ENCODE peak calls at places on chromosomes 11 and 22, in eight cellular contexts. D, C, T, M, E, A, N and Z are unnamed samples.

GRCh38 chr11:38683484-38683883 is 2085.4 kb upstream of the RAG2 start:
- DNase-seq in T (no peak), D (no peak), A (no peak), C (no peak), M (no peak), E (no peak), N (no peak), Z (no peak)

GRCh38 chr11:65414776-65415498 is 7.7 kb upstream of the NEAT1 start:
- DNase-seq in N (no peak), M (no peak), D (no peak), T (no peak), A (no peak), C (peak; percentile 18), E (no peak), Z (peak; percentile 2)

GRCh38 chr11:107928046-107928766 is at the start of gene RAB39A:
- DNase-seq in D (peak; percentile 51), A (peak; percentile 95), T (peak; percentile 95), C (peak; percentile 28), N (peak; percentile 94), E (peak; percentile 85), M (peak; percentile 91), Z (peak; percentile 76)

GRCh38 chr11:36041988-36042606 is 98.2 kb downstream of the LDLRAD3 start:
- DNase-seq in A (no peak), C (no peak), D (no peak), E (no peak), N (no peak), M (no peak), T (no peak), Z (peak; percentile 10)

GRCh38 chr11:107719557-107720304 is 7.9 kb upstream of the SLN start:
- DNase-seq in T (no peak), A (no peak), N (no peak), M (no peak), C (no peak), D (no peak), E (no peak), Z (peak; percentile 43)

GRCh38 chr22:45602824-45603301 is 68.8 kb upstream of the ATXN10 start:
- DNase-seq in N (no peak), T (peak; percentile 45), E (no peak), A (no peak), D (no peak), M (no peak), C (no peak), Z (no peak)

GRCh38 chr22:24775769-24776492 is 1.4 kb upstream of the PIWIL3 start:
- DNase-seq in D (no peak), M (no peak), T (no peak), C (no peak), E (no peak), A (no peak), N (no peak), Z (peak; percentile 7)

GRCh38 chr11:87453531-87454089 is 415.9 kb downstream of the TMEM135 start:
- DNase-seq in E (no peak), C (no peak), N (no peak), T (no peak), D (no peak), A (no peak), M (no peak), Z (no peak)

GRCh38 chr11:74035264-74035663 is 26.4 kb upstream of the UCP3 start:
- DNase-seq in D (peak; percentile 10), T (no peak), C (no peak), M (no peak), A (no peak), N (no peak), E (no peak), Z (peak; percentile 86)

GRCh38 chr11:125464266-125464662 is 31.8 kb downstream of the FEZ1 start:
- DNase-seq in E (no peak), M (no peak), C (no peak), N (no peak), T (no peak), D (no peak), A (no peak), Z (peak; percentile 55)

GRCh38 chr22:47392729-47393128 is 630.3 kb downstream of the TBC1D22A start:
- DNase-seq in T (no peak), A (no peak), E (no peak), M (no peak), C (no peak), D (no peak), N (no peak), Z (no peak)

GRCh38 chr11:128865490-128865889 is 1.6 kb downstream of the KCNJ1 start:
- DNase-seq in T (no peak), A (no peak), N (no peak), D (no peak), E (no peak), C (no peak), M (no peak), Z (peak; percentile 68)

GRCh38 chr11:33936745-33937612 is 45.1 kb upstream of the LMO2 start:
- DNase-seq in C (peak; percentile 52), E (no peak), A (no peak), T (peak; percentile 80), N (no peak), M (peak; percentile 15), D (no peak), Z (peak; percentile 63)

GRCh38 chr22:23153994-23154393 is 8.7 kb downstream of the RAB36 start:
- DNase-seq in C (no peak), T (no peak), D (no peak), A (no peak), M (no peak), N (no peak), E (no peak), Z (no peak)

GRCh38 chr22:34416321-34416900 is 496.1 kb upstream of the LARGE1 start:
- DNase-seq in T (no peak), N (no peak), E (no peak), D (no peak), A (no peak), C (no peak), M (no peak), Z (no peak)

GRCh38 chr11:10382518-10382917 is 72.5 kb upstream of the AMPD3 start:
- DNase-seq in A (no peak), E (no peak), C (no peak), M (no peak), T (no peak), D (no peak), N (no peak), Z (no peak)

GRCh38 chr22:35797411-35797810 is 79.7 kb downstream of the APOL5 start:
- DNase-seq in N (no peak), A (no peak), C (no peak), T (no peak), M (no peak), D (no peak), E (no peak), Z (no peak)

GRCh38 chr11:69295995-69296889 is 2.3 kb downstream of the MYEOV start:
- DNase-seq in T (peak; percentile 63), E (peak; percentile 43), D (peak; percentile 36), C (no peak), M (no peak), A (no peak), N (peak; percentile 47), Z (peak; percentile 71)

GRCh38 chr22:45689195-45689594 is 17.6 kb downstream of the ATXN10 start:
- DNase-seq in D (no peak), T (no peak), C (no peak), E (no peak), N (no peak), A (no peak), M (no peak), Z (no peak)

DNA sequence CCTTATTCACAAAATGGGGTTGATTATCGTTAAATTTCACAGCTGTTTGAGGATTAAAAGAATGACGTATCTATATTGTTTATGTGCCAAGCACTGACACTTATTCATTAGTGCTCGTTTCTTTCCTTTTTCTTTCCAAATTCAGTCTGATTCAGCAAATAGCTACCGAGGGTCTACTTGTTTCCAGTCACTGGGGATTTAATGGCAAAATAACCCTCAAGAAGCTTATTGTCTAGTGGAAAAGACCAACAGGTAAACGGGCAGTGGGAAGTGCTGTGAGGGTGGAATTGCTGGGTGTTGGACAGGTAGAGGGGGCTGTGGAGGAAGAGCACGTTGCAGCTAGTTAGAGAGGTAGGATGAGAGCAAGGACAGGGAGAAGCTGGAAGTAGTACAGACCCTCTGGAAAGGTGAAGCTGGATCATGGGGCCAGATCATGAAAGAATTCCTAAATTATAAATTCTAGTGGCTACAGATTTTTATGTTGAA is 48.3 kb upstream of the BIRC3 start:
- DNase-seq in M (no peak), C (no peak), N (no peak), D (no peak), T (no peak), A (no peak), E (no peak), Z (no peak)
- TF ChIP-seq CTCF in M (no peak), C (no peak), N (no peak), D (no peak), T (no peak), A (no peak), E (no peak), Z (no peak)

GRCh38 chr22:38261478-38261803 is 11.4 kb downstream of the TMEM184B start:
- DNase-seq in E (no peak), T (no peak), M (no peak), N (no peak), D (no peak), A (no peak), C (no peak), Z (no peak)
- H3K4me3 ChIP-seq in E (no peak overlapping the region), T (no peak overlapping the region), M (no peak overlapping the region), N (no peak overlapping the region), D (no peak overlapping the region), A (no peak overlapping the region), C (no peak overlapping the region), Z (no peak overlapping the region)

GRCh38 chr11:134272381-134273316 is 3.5 kb upstream of the GLB1L3 start:
- DNase-seq in M (no peak), A (no peak), T (peak; percentile 83), D (peak; percentile 39), N (no peak), C (no peak), E (no peak), Z (no peak)

GRCh38 chr11:134275534-134276395 is at the start of gene GLB1L3:
- DNase-seq in E (no peak), T (peak; percentile 34), M (no peak), A (no peak), C (peak; percentile 24), N (peak; percentile 43), D (no peak), Z (peak; percentile 50)

GRCh38 chr11:134271978-134272377 is 4.2 kb upstream of the GLB1L3 start:
- DNase-seq in T (no peak), N (no peak), M (no peak), C (no peak), D (no peak), E (no peak), A (no peak), Z (no peak)

GRCh38 chr11:134275188-134275533 is 1.0 kb upstream of the GLB1L3 start:
- DNase-seq in C (no peak), D (no peak), M (no peak), E (no peak), T (no peak), A (no peak), N (no peak), Z (no peak)

GRCh38 chr11:134273317-134273712 is 2.9 kb upstream of the GLB1L3 start:
- DNase-seq in A (no peak), D (no peak), C (no peak), M (no peak), E (no peak), T (no peak), N (no peak), Z (no peak)
- H3K27me3 ChIP-seq in A (peaks cover 10% of the 10 kb centered on the region), D (peaks cover 57% of the 10 kb centered on the region), C (peaks cover 24% of the 10 kb centered on the region), M (peaks cover 42% of the 10 kb centered on the region), E (peaks cover 87% of the 10 kb centered on the region), T (peaks cover 79% of the 10 kb centered on the region), N (no peaks in the 10 kb centered on the region), Z (no peaks in the 10 kb centered on the region)

DNA sequence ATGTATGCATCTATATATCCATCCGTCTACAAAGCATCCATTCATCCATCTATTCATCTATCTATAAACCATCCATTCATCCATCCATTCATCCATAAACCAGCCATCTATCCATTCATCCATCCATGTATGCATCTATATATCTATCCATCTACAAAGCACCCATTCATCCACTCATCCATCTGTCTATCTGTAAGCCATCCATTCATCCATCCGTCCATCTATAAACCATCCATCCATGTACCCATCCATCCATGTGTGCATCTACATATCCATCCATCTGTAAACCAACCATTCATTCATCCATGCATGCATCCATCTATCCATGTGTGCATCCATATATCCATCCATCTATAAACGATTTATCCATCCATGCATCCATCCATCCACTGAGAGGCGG is 58.4 kb downstream of the MPPED1 start:
- DNase-seq in T (no peak), C (no peak), A (no peak), M (no peak), N (no peak), E (no peak), D (no peak), Z (no peak)
- TF ChIP-seq CTCF in T (no peak), C (no peak), A (no peak), M (no peak), N (no peak), E (no peak), D (no peak), Z (no peak)